ENCODE peak calls at places on chromosomes 7 and 10, in four cellular contexts. D is IMR-90, L is endothelial cell of umbilical vein, K is K562. J is an unnamed sample.

GRCh38 chr10:75335983-75336382 is 65.6 kb downstream of the ZNF503 start:
- DNase-seq in D (no peak), L (no peak), K (no peak), J (no peak)

GRCh38 chr7:20435305-20435704 is 104.6 kb downstream of the ITGB8 start:
- DNase-seq in D (no peak), L (peak; percentile 25), K (no peak), J (no peak)

GRCh38 chr7:30594055-30594539 is 581 bp upstream of the GARS1 start:
- DNase-seq in D (peak; percentile 24), L (no peak), K (peak; percentile 41), J (no peak)

GRCh38 chr7:80935971-80936370 is 17.1 kb upstream of the SEMA3C start:
- DNase-seq in D (no peak), L (no peak), K (no peak), J (no peak)

GRCh38 chr10:6503171-6503570 is 76.9 kb downstream of the PRKCQ start:
- DNase-seq in D (no peak), L (no peak), K (no peak), J (no peak)

GRCh38 chr10:1255166-1255565 is 199.0 kb downstream of the WDR37 start:
- DNase-seq in D (no peak), L (no peak), K (no peak), J (no peak)

GRCh38 chr7:69839782-69840181 is 241.5 kb downstream of the AUTS2 start:
- DNase-seq in D (no peak), L (no peak), K (no peak), J (no peak)

GRCh38 chr10:60669491-60669890 is 108.8 kb upstream of the CDK1 start:
- DNase-seq in D (no peak), L (no peak), K (no peak), J (no peak)

GRCh38 chr7:141455686-141456085 is 95.5 kb upstream of the AGK start:
- DNase-seq in D (no peak), L (no peak), K (no peak), J (no peak)

GRCh38 chr10:16867556-16867955 is 50.3 kb upstream of the RSU1 start:
- DNase-seq in D (peak; percentile 69), L (peak; percentile 33), K (no peak), J (no peak)

GRCh38 chr10:89337493-89337892 is 9.7 kb downstream of the IFIT3 start:
- DNase-seq in D (peak; percentile 73), L (peak; percentile 26), K (no peak), J (peak; percentile 54)

GRCh38 chr7:38374507-38374906 is 101.1 kb upstream of the TARP start:
- DNase-seq in D (peak; percentile 34), L (peak; percentile 70), K (peak; percentile 55), J (no peak)

GRCh38 chr10:30227481-30227880 is 121.6 kb downstream of the MTPAP start:
- DNase-seq in D (no peak), L (no peak), K (no peak), J (no peak)

GRCh38 chr10:99779335-99779734 is 3.1 kb upstream of the ABCC2 start:
- DNase-seq in D (peak; percentile 83), L (peak; percentile 95), K (no peak), J (no peak)

GRCh38 chr7:139657749-139658148 is 120.0 kb downstream of the HIPK2 start:
- DNase-seq in D (no peak), L (no peak), K (no peak), J (no peak)

GRCh38 chr10:132064082-132064755 is 1.5 kb upstream of the JAKMIP3 start:
- DNase-seq in D (no peak), L (no peak), K (no peak), J (no peak)

GRCh38 chr7:26534649-26535482 is 243.2 kb downstream of the SNX10 start:
- DNase-seq in D (no peak), L (peak; percentile 3), K (no peak), J (no peak)

GRCh38 chr10:122495406-122496340 is 34.3 kb downstream of the HTRA1 start:
- DNase-seq in D (no peak), L (peak; percentile 72), K (no peak), J (no peak)

GRCh38 chr10:132925614-132926013 is 16.8 kb downstream of the CFAP46 start:
- DNase-seq in D (no peak), L (no peak), K (no peak), J (no peak)

GRCh38 chr7:32947420-32947983 is 9.7 kb upstream of the FKBP9 start:
- DNase-seq in D (no peak), L (no peak), K (no peak), J (no peak)
- H3K9me3 ChIP-seq in D (peaks cover 9% of the 10 kb centered on the region), L (peaks cover 5% of the 10 kb centered on the region), K (peaks cover 15% of the 10 kb centered on the region), J (peaks cover 5% of the 10 kb centered on the region)

DNA sequence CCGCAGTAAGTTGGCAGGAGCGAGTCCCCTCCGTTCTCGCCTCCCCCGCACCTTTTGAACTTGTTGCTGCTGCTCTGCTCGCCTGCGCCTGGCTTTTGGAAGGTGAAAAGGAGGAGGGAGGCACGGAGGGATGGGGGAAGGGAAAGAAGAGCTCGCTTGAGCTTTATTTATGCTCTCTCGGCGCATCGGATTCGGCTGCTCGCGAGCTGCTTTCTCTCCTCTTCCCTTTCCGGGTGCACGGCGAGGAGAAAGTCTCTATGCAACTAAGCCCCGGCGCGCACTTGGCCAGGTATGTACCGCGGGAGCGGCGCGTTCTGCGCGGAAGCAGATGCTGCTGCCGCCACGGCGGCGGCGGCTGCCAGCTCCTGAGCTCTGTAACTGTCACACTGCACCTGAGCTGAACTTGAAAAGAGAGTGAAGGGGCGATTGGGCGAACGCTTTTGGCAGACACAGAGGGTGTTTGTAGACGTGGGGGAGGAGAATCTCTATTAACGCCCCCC is 551 bp downstream of the KCND2 start:
- DNase-seq in D (no peak), L (peak; percentile 7), K (no peak), J (no peak)
- H3K9me1 ChIP-seq in D (no peaks in the 10 kb centered on the region), L (no peaks in the 10 kb centered on the region), K (no peaks in the 10 kb centered on the region), J (no peaks in the 10 kb centered on the region)

DNA sequence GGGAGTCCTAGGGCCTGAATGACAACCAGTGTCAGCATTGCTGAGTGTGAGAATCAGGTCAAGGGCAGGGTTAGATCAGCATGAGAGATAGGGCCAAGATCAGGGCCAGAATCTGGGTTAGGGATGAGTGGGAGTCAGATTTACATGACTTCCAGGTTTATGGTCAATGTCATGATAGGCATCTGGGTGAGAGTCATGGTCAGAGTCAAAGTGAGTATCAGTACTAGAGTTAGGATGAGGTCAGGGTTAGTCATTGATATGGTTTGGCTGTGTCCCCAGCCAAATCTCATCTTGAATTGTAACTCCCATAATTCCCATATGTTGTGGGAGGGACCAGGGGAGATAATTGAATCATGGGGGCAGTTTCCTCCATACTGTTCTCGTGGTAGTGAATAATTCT is 12.3 kb downstream of the MRPS24 start:
- DNase-seq in D (peak; percentile 58), L (no peak), K (no peak), J (no peak)
- H3K9me3 ChIP-seq in D (no peaks in the 10 kb centered on the region), L (no peaks in the 10 kb centered on the region), K (no peaks in the 10 kb centered on the region), J (no peaks in the 10 kb centered on the region)

DNA sequence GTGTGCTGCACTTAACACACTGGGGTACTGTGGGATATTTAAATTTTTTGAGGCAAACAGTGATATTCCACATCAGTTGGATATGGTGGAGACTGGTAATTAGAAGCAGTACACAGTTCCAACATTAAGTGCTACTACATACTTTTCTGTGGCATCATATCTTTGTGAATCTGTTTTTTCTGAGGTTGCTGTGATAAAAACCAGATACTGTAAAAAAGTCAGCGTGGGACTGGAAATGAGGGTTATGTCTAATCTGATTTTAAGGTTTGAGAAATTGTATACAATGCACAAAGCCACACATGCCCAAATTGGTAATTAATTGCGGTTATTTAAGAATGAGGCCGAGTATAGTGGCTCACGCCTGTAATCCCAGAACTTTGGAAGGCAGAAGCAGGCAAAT is 41.2 kb downstream of the TBC1D12 start:
- DNase-seq in D (no peak), L (no peak), K (no peak), J (no peak)
- H3K9me1 ChIP-seq in D (no peaks in the 10 kb centered on the region), L (no peaks in the 10 kb centered on the region), K (no peaks in the 10 kb centered on the region), J (no peaks in the 10 kb centered on the region)

DNA sequence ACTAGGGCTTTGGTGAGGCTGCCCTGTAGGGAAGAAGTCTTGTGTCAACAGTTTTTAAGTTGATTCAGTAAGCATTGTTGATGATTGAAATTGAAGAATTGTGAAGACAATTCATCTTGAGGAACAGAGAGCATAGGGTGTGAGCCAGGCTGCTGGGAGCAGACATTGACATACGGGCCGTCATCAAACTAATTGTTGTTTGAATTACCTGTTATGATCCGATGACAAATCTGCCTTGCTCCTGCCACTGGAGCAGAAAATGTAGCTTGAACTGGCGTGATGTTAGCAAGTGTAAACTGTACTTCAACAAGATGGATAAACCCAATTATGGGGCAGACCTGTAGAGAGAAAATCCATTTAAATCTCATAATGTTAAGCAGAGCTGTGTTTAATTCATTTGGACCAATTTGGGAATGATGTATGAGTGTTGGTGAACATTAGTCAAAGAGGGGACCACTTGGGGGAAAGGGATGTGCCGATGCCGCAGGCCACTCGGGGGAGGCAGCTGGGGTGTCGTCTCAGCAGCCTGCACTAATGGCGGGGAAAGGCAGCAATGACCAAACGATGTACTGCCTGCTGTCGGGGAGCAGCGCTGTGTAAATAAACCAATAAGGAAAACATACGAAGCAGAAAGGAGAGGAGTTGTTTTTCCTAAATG is 27.4 kb downstream of the TCF7L2 start:
- DNase-seq in D (no peak), L (no peak), K (no peak), J (no peak)
- H3K9me3 ChIP-seq in D (no peaks in the 10 kb centered on the region), L (no peaks in the 10 kb centered on the region), K (no peaks in the 10 kb centered on the region), J (no peaks in the 10 kb centered on the region)

GRCh38 chr7:105000927-105001336 is 13.1 kb upstream of the KMT2E start:
- DNase-seq in D (no peak), L (no peak), K (peak; percentile 33), J (no peak)
- H3K9me1 ChIP-seq in D (peaks cover 17% of the 10 kb centered on the region), L (no peaks in the 10 kb centered on the region), K (peaks cover 4% of the 10 kb centered on the region), J (peaks cover 10% of the 10 kb centered on the region)

GRCh38 chr10:106487726-106488125 is 676.8 kb downstream of the SORCS1 start:
- DNase-seq in D (no peak), L (no peak), K (no peak), J (no peak)
- H3K9me3 ChIP-seq in D (no peaks in the 10 kb centered on the region), L (no peaks in the 10 kb centered on the region), K (no peaks in the 10 kb centered on the region), J (peaks cover 2% of the 10 kb centered on the region)

J was measured in keratinocyte.